ENCODE peak calls at places on chromosomes 2 and 18, in five cellular contexts. I is fibroblast of lung, Z is AG04450, X is IMR-90, F is ovary. V is an unnamed sample.

GRCh38 chr2:144801766-144802165 is 281.8 kb upstream of the ZEB2 start:
- DNase-seq in I (peak; percentile 51), Z (peak; percentile 34), X (peak; percentile 89), F (no peak), V (no peak)

GRCh38 chr18:44917865-44918476 is 237.3 kb downstream of the SETBP1 start:
- DNase-seq in I (peak; percentile 28), Z (no peak), X (no peak), F (peak; percentile 56), V (no peak)

GRCh38 chr2:111930875-111931274 is 32.5 kb downstream of the MERTK start:
- DNase-seq in I (peak; percentile 56), Z (no peak), X (peak; percentile 65), F (no peak), V (no peak)

GRCh38 chr2:10045561-10046355 is 2.4 kb downstream of the KLF11 start:
- DNase-seq in I (no peak), Z (no peak), X (no peak), F (peak; percentile 43), V (peak; percentile 63)

GRCh38 chr2:240796543-240797499 is 23.2 kb downstream of the KIF1A start:
- DNase-seq in I (no peak), Z (no peak), X (no peak), F (no peak), V (no peak)

GRCh38 chr2:50491541-50492114 is 540.3 kb downstream of the NRXN1 start:
- DNase-seq in I (peak; percentile 38), Z (peak; percentile 20), X (peak; percentile 44), F (no peak), V (peak; percentile 13)

GRCh38 chr2:157418215-157418614 is 25.7 kb downstream of the CYTIP start:
- DNase-seq in I (no peak), Z (no peak), X (no peak), F (no peak), V (no peak)

GRCh38 chr18:13577091-13577697 is 149.2 kb downstream of the FAM210A start:
- DNase-seq in I (no peak), Z (no peak), X (peak; percentile 7), F (no peak), V (no peak)

GRCh38 chr2:217710218-217710565 is 292.6 kb downstream of the TNS1 start:
- DNase-seq in I (no peak), Z (peak; percentile 29), X (peak; percentile 86), F (no peak), V (no peak)

GRCh38 chr2:78982638-78983330 is 42.7 kb upstream of the REG3G start:
- DNase-seq in I (no peak), Z (no peak), X (no peak), F (no peak), V (no peak)

GRCh38 chr18:59621027-59621426 is 76.2 kb downstream of the CCBE1 start:
- DNase-seq in I (no peak), Z (no peak), X (peak; percentile 61), F (no peak), V (no peak)

GRCh38 chr2:181785677-181786344 is 105.5 kb upstream of the NEUROD1 start:
- DNase-seq in I (peak; percentile 70), Z (no peak), X (peak; percentile 75), F (no peak), V (no peak)

GRCh38 chr2:230849633-230850357 is 14.9 kb upstream of the ITM2C start:
- DNase-seq in I (no peak), Z (no peak), X (no peak), F (no peak), V (no peak)

GRCh38 chr2:118442949-118443348 is 354.7 kb downstream of the INSIG2 start:
- DNase-seq in I (no peak), Z (no peak), X (no peak), F (no peak), V (no peak)

GRCh38 chr2:47682231-47682749 is 100.7 kb upstream of the MSH6 start:
- DNase-seq in I (no peak), Z (no peak), X (no peak), F (no peak), V (no peak)

GRCh38 chr2:9114457-9114856 is 92.2 kb upstream of the ASAP2 start:
- DNase-seq in I (no peak), Z (no peak), X (no peak), F (no peak), V (no peak)

DNA sequence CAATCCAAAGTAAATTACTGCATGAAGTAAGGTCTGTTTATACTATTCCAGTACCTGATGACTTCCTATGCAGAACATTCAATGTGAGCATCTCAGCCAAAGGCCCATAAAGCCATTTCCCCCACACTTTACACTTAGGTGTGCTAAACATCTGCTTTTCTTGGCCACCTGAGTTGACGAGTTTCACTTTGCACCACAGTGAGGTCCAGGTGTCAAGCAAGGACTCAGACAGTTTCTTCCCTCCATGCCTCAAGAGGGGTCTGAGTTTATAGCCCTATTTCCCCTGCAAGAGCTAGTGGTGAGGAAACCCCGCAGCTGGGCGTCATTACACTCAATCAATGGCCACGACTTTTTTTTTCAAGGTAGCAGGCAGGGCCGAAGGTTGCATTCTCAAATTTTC is 107.7 kb downstream of the MREG start:
- DNase-seq in I (no peak), Z (no peak), X (no peak), F (no peak), V (no peak)
- H3K27ac ChIP-seq in I (no peak overlapping the region), Z (no peak overlapping the region), X (no peak overlapping the region), F (no peak overlapping the region), V (no peak overlapping the region)

GRCh38 chr2:192196451-192197194 is 1.9 kb upstream of the TMEFF2 start:
- DNase-seq in I (peak; percentile 8), Z (no peak), X (no peak), F (no peak), V (no peak)
- H3K4me3 ChIP-seq in I (peak overlapping the region; percentile 38), Z (peak overlapping the region; percentile 77), X (no peak overlapping the region), F (no peak overlapping the region), V (no peak overlapping the region)

GRCh38 chr2:151769606-151770005 is 35.3 kb upstream of the NEB start:
- DNase-seq in I (no peak), Z (no peak), X (no peak), F (no peak), V (no peak)
- TF ChIP-seq CTCF in I (no peak), Z (no peak), X (no peak), F (no peak), V (no peak)

GRCh38 chr2:1721706-1722483 is 22.4 kb downstream of the PXDN start:
- DNase-seq in I (peak; percentile 68), Z (no peak), X (peak; percentile 91), F (no peak), V (peak; percentile 11)
- H3K27ac ChIP-seq in I (peak overlapping the region; percentile 93), Z (peak overlapping the region; percentile 77), X (peak overlapping the region; percentile 84), F (no peak overlapping the region), V (no peak overlapping the region)

DNA sequence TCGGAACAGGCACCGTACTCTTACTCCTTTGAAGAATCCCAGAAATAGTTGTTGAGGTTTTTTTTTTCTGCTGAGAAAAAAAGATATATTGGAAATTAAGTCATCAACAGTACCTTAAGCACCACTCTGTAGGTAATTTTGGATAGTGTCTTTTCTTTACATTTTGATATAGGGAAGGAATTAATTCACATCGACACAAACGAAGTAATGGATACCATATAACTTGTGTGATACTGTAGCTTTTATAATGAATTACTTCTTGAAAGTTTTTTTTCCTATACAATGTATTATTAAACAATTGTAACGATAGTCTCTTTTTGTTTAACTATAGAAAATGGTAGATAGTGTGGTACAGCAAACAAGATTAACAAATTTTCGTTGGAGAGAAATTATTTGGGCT is 1.5 kb upstream of the IKZF2 start:
- DNase-seq in I (no peak), Z (no peak), X (no peak), F (no peak), V (no peak)
- H3K4me3 ChIP-seq in I (peak overlapping the region; percentile 83), Z (peak overlapping the region; percentile 71), X (peak overlapping the region; percentile 73), F (no peak overlapping the region), V (peak overlapping the region; percentile 92)

DNA sequence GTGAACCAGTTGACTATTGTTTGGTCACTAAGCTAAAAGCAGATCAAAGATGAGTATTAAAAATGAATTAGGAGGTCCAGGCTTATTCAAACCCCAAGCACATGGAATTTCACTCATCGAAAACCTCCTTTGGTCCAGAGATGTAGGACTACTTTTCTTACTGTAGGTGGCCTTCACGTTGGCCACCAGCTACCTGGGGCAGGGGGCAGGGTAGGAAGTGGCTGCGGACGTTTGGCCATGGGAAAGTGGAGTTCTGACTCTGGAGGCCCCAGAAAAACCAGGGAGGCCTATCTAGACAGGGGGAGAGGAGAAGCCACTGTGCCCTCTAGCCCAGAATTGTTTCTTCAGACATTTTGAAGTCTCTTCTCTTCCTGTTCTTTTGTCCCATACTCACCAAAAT is 31.8 kb upstream of the CABLES1 start:
- DNase-seq in I (no peak), Z (no peak), X (no peak), F (no peak), V (no peak)
- TF ChIP-seq CTCF in I (no peak), Z (no peak), X (no peak), F (no peak), V (no peak)

GRCh38 chr2:180442860-180443644 is 436.0 kb upstream of the CWC22 start:
- DNase-seq in I (no peak), Z (no peak), X (no peak), F (no peak), V (no peak)
- H3K27ac ChIP-seq in I (no peak overlapping the region), Z (no peak overlapping the region), X (no peak overlapping the region), F (no peak overlapping the region), V (no peak overlapping the region)